ENCODE peak calls at places on chromosomes 2 and 18, in five cellular contexts. O is amygdala; N is SK-N-SH; I is left ventricle myocardium inferior; K is activated CD4-positive, alpha-beta T cell treated with anti-CD3 and anti-CD28 coated beads, Interleukin-2, amount 50 U/mL, for 4 hours. D is an unnamed sample.

GRCh38 chr2:238504181-238504711 is 77.5 kb downstream of the ASB1 start:
- DNase-seq in O (no peak), N (no peak), I (no peak), K (no peak), D (no peak)

GRCh38 chr2:177265834-177266817 is 1.6 kb upstream of the NFE2L2 start:
- DNase-seq in O (no peak), N (no peak), I (no peak), K (no peak), D (peak)

GRCh38 chr2:234500394-234501006 is 3.6 kb upstream of the ARL4C start:
- DNase-seq in O (peak), N (peak), I (no peak), K (peak), D (peak)

GRCh38 chr18:38884050-38884449 is 1318.5 kb upstream of the CELF4 start:
- DNase-seq in O (no peak), N (no peak), I (no peak), K (no peak), D (no peak)

GRCh38 chr18:80103231-80103630 is 5.8 kb upstream of the ADNP2 start:
- DNase-seq in O (no peak), N (no peak), I (no peak), K (no peak), D (peak)

GRCh38 chr2:101516833-101517690 is 42.1 kb upstream of the RFX8 start:
- DNase-seq in O (no peak), N (no peak), I (no peak), K (no peak), D (peak)

GRCh38 chr2:20439503-20439902 is 7.4 kb upstream of the RHOB start:
- DNase-seq in O (no peak), N (no peak), I (no peak), K (no peak), D (peak)

GRCh38 chr2:225083276-225083675 is 41.0 kb upstream of the DOCK10 start:
- DNase-seq in O (no peak), N (no peak), I (no peak), K (no peak), D (no peak)

GRCh38 chr2:234273887-234274584 is 222.8 kb downstream of the ARL4C start:
- DNase-seq in O (no peak), N (no peak), I (no peak), K (no peak), D (no peak)

GRCh38 chr2:180722551-180723239 is 257.7 kb upstream of the UBE2E3 start:
- DNase-seq in O (no peak), N (no peak), I (no peak), K (no peak), D (peak)

GRCh38 chr2:233236820-233237589 is 14.5 kb upstream of the ATG16L1 start:
- DNase-seq in O (no peak), N (no peak), I (no peak), K (no peak), D (no peak)

GRCh38 chr2:28754321-28754720 is 2.7 kb downstream of the PPP1CB start:
- DNase-seq in O (no peak), N (no peak), I (no peak), K (no peak), D (peak)

GRCh38 chr2:97761192-97761591 is 47.8 kb downstream of the ZAP70 start:
- DNase-seq in O (no peak), N (no peak), I (no peak), K (no peak), D (no peak)

GRCh38 chr2:147030966-147031760 is 813.7 kb upstream of the ACVR2A start:
- DNase-seq in O (no peak), N (no peak), I (no peak), K (no peak), D (peak)

GRCh38 chr2:40435426-40436092 is 16.3 kb downstream of the SLC8A1 start:
- DNase-seq in O (no peak), N (no peak), I (no peak), K (no peak), D (no peak)

GRCh38 chr18:42156266-42156665 is 201.2 kb downstream of the PIK3C3 start:
- DNase-seq in O (no peak), N (no peak), I (no peak), K (no peak), D (no peak)

GRCh38 chr18:42287047-42287446 is 332.0 kb downstream of the PIK3C3 start:
- DNase-seq in O (no peak), N (no peak), I (no peak), K (no peak), D (no peak)

GRCh38 chr2:206515580-206515979 is 72.2 kb downstream of the ADAM23 start:
- DNase-seq in O (no peak), N (no peak), I (no peak), K (no peak), D (no peak)

GRCh38 chr2:37295469-37296073 is 29.1 kb downstream of the PRKD3 start:
- DNase-seq in O (no peak), N (no peak), I (no peak), K (no peak), D (no peak)

GRCh38 chr2:219440388-219441256 is 6.0 kb downstream of the SPEG start:
- DNase-seq in O (no peak), N (no peak), I (no peak), K (no peak), D (peak)

GRCh38 chr2:223969856-223970255 is 12.6 kb downstream of the MRPL44 start:
- DNase-seq in O (no peak), N (no peak), I (no peak), K (no peak), D (no peak)

GRCh38 chr2:212037062-212037461 is 501.5 kb downstream of the ERBB4 start:
- DNase-seq in O (no peak), N (no peak), I (no peak), K (no peak), D (no peak)

GRCh38 chr2:15993232-15993610 is 52.9 kb downstream of the MYCN start:
- DNase-seq in O (no peak), N (no peak), I (no peak), K (no peak), D (no peak)

GRCh38 chr2:157473585-157473984 is 29.7 kb upstream of the CYTIP start:
- DNase-seq in O (no peak), N (no peak), I (no peak), K (no peak), D (no peak)

GRCh38 chr2:50722828-50723227 is 309.1 kb downstream of the NRXN1 start:
- DNase-seq in O (no peak), N (no peak), I (no peak), K (no peak), D (peak)

GRCh38 chr18:40555914-40556313 is 1399.1 kb upstream of the PIK3C3 start:
- DNase-seq in O (no peak), N (no peak), I (no peak), K (no peak), D (peak)

GRCh38 chr18:56919190-56919589 is 227.7 kb upstream of the BOD1L2 start:
- DNase-seq in O (no peak), N (no peak), I (no peak), K (no peak), D (no peak)

GRCh38 chr2:30766666-30767065 is 40.6 kb downstream of the CAPN13 start:
- DNase-seq in O (no peak), N (peak), I (no peak), K (no peak), D (no peak)

GRCh38 chr18:75125359-75126331 is 83.3 kb downstream of the PTGR3 start:
- DNase-seq in O (no peak), N (peak), I (no peak), K (no peak), D (peak)

GRCh38 chr18:644395-645004 is 13.0 kb upstream of the TYMS start:
- DNase-seq in O (peak), N (no peak), I (no peak), K (no peak), D (no peak)

GRCh38 chr18:62420513-62421209 is 95.6 kb downstream of the TNFRSF11A start:
- DNase-seq in O (no peak), N (no peak), I (no peak), K (peak), D (peak)

GRCh38 chr2:20419752-20420151 is 27.1 kb upstream of the RHOB start:
- DNase-seq in O (no peak), N (no peak), I (no peak), K (no peak), D (no peak)

GRCh38 chr18:35076556-35076955 is 35.3 kb downstream of the MAPRE2 start:
- DNase-seq in O (no peak), N (no peak), I (no peak), K (no peak), D (peak)

GRCh38 chr18:60739212-60739611 is 366.6 kb upstream of the MC4R start:
- DNase-seq in O (no peak), N (no peak), I (no peak), K (no peak), D (no peak)

GRCh38 chr18:60383865-60384264 is 11.3 kb upstream of the MC4R start:
- DNase-seq in O (no peak), N (no peak), I (no peak), K (no peak), D (no peak)

GRCh38 chr2:120220756-120221155 is 2.4 kb downstream of the TMEM185B start:
- DNase-seq in O (no peak), N (no peak), I (no peak), K (no peak), D (no peak)

GRCh38 chr2:177165731-177166711 is 46.6 kb upstream of the HNRNPA3 start:
- DNase-seq in O (peak), N (no peak), I (no peak), K (no peak), D (peak)

GRCh38 chr2:109318150-109318948 is 189.3 kb downstream of the SH3RF3 start:
- DNase-seq in O (no peak), N (peak), I (peak), K (no peak), D (peak)